ENCODE peak calls at places on chromosome 6, in eight cellular contexts. H is fibroblast of lung, K is heart left ventricle, N is left ventricle myocardium inferior, X is psoas muscle, F is aorta, Y is transverse colon, Z is stomach. U is an unnamed sample.

GRCh38 chr6:42742116-42742894 is 3.6 kb downstream of the TBCC start:
- DNase-seq in K (no peak), F (peak), H (peak), Z (no peak), N (no peak), X (no peak), Y (no peak), U (no peak)

GRCh38 chr6:4687989-4688947 is 87.9 kb upstream of the CDYL start:
- DNase-seq in X (peak), Z (no peak), K (no peak), H (peak), F (no peak), N (no peak), Y (no peak), U (no peak)

GRCh38 chr6:99189823-99190721 is 159.4 kb downstream of the FAXC start:
- DNase-seq in X (no peak), H (no peak), Z (no peak), F (no peak), K (no peak), Y (no peak), N (no peak), U (no peak)

GRCh38 chr6:151413372-151414145 is 22.2 kb upstream of the ZBTB2 start:
- DNase-seq in Y (no peak), X (no peak), K (no peak), Z (no peak), F (no peak), H (no peak), N (no peak), U (no peak)

GRCh38 chr6:158894192-158894591 is 75.0 kb upstream of the EZR start:
- DNase-seq in Z (no peak), F (no peak), N (no peak), X (no peak), Y (no peak), K (no peak), H (peak), U (no peak)

GRCh38 chr6:40882321-40882720 is 156.7 kb downstream of the UNC5CL start:
- DNase-seq in Z (no peak), F (no peak), N (no peak), K (no peak), Y (no peak), H (no peak), X (no peak), U (no peak)

GRCh38 chr6:33197431-33198048 is 2.9 kb downstream of the RXRB start:
- DNase-seq in H (peak), F (peak), N (no peak), X (no peak), Z (peak), Y (peak), K (peak), U (no peak)

GRCh38 chr6:136491674-136492235 is 58.5 kb downstream of the MAP7 start:
- DNase-seq in N (no peak), H (no peak), X (no peak), K (no peak), F (no peak), Z (no peak), Y (no peak), U (no peak)

GRCh38 chr6:72784071-72784470 is 162.2 kb downstream of the KCNQ5 start:
- DNase-seq in N (no peak), Z (no peak), K (no peak), H (peak), X (no peak), F (no peak), Y (no peak), U (no peak)

GRCh38 chr6:82331031-82331773 is 32.4 kb upstream of the TPBG start:
- DNase-seq in H (peak), N (no peak), F (no peak), X (no peak), K (no peak), Y (no peak), Z (no peak), U (no peak)

GRCh38 chr6:137926207-137926731 is 59.2 kb downstream of the TNFAIP3 start:
- DNase-seq in K (no peak), N (no peak), Z (no peak), X (peak), F (peak), H (peak), Y (no peak), U (no peak)

GRCh38 chr6:43505718-43506117 is 4.4 kb downstream of the LRRC73 start:
- DNase-seq in Z (no peak), H (no peak), X (no peak), Y (no peak), F (no peak), K (no peak), N (no peak), U (no peak)

GRCh38 chr6:101666256-101666655 is 272.7 kb downstream of the GRIK2 start:
- DNase-seq in H (peak), X (no peak), F (no peak), K (no peak), N (no peak), Z (peak), Y (no peak), U (no peak)

GRCh38 chr6:80674669-80675068 is 568.2 kb downstream of the BCKDHB start:
- DNase-seq in Y (no peak), Z (no peak), H (no peak), F (no peak), X (no peak), K (no peak), N (no peak), U (no peak)

GRCh38 chr6:135974416-135974815 is 122.9 kb downstream of the PDE7B start:
- DNase-seq in Y (no peak), H (no peak), K (no peak), X (no peak), Z (no peak), F (no peak), N (no peak), U (no peak)

GRCh38 chr6:168452685-168453377 is 11.8 kb downstream of the SMOC2 start:
- DNase-seq in N (peak), K (no peak), Z (peak), Y (no peak), F (peak), X (peak), H (no peak), U (no peak)

GRCh38 chr6:52325695-52326471 is 36.1 kb upstream of the PAQR8 start:
- DNase-seq in N (no peak), Z (no peak), X (no peak), Y (peak), K (no peak), F (no peak), H (no peak), U (no peak)

GRCh38 chr6:105692630-105693212 is 289.8 kb upstream of the PREP start:
- DNase-seq in K (no peak), Y (no peak), Z (no peak), N (no peak), X (no peak), H (no peak), F (no peak), U (no peak)

GRCh38 chr6:25122001-25122400 is 157.2 kb upstream of the CARMIL1 start:
- DNase-seq in N (peak), Y (no peak), K (peak), F (no peak), H (peak), Z (no peak), X (peak), U (peak)

GRCh38 chr6:137928286-137928685 is 61.2 kb downstream of the TNFAIP3 start:
- DNase-seq in K (no peak), X (no peak), H (no peak), Z (no peak), Y (no peak), N (no peak), F (no peak), U (no peak)

GRCh38 chr6:31877651-31878161 is 1.1 kb downstream of the SLC44A4 start:
- DNase-seq in Z (peak), N (no peak), F (no peak), H (no peak), X (no peak), K (no peak), Y (peak), U (no peak)

GRCh38 chr6:68726992-68727391 is 91.9 kb downstream of the ADGRB3 start:
- DNase-seq in Y (no peak), H (no peak), N (no peak), X (no peak), F (no peak), K (no peak), Z (no peak), U (no peak)

GRCh38 chr6:25485820-25486559 is 166.0 kb upstream of the SCGN start:
- DNase-seq in K (peak), X (peak), F (no peak), Z (peak), H (no peak), N (peak), Y (no peak), U (peak)

GRCh38 chr6:29730575-29731126 is 7.4 kb downstream of the HLA-F start:
- DNase-seq in Z (no peak), Y (no peak), F (no peak), H (no peak), K (no peak), N (no peak), X (no peak), U (no peak)

GRCh38 chr6:132072831-132073230 is 121.7 kb upstream of the CCN2 start:
- DNase-seq in X (no peak), K (no peak), H (no peak), N (no peak), F (no peak), Y (no peak), Z (no peak), U (no peak)

GRCh38 chr6:37059344-37060194 is 54.1 kb downstream of the FGD2 start:
- DNase-seq in X (peak), N (peak), F (peak), K (peak), H (peak), Y (peak), Z (peak), U (peak)

GRCh38 chr6:64064919-64065318 is 429.3 kb downstream of the PHF3 start:
- DNase-seq in K (no peak), Z (no peak), Y (no peak), F (no peak), X (no peak), H (no peak), N (no peak), U (no peak)

GRCh38 chr6:43838276-43839036 is 68.4 kb downstream of the VEGFA start:
- DNase-seq in F (no peak), K (peak), N (peak), H (peak), Y (peak), Z (peak), X (peak), U (no peak)

GRCh38 chr6:160926281-160927276 is 65.0 kb upstream of the MAP3K4 start:
- DNase-seq in F (no peak), H (no peak), Z (no peak), Y (no peak), N (no peak), X (no peak), K (no peak), U (no peak)

GRCh38 chr6:39812853-39813533 is 20.8 kb downstream of the DAAM2 start:
- DNase-seq in Z (no peak), F (no peak), Y (no peak), X (peak), H (peak), N (no peak), K (no peak), U (peak)

GRCh38 chr6:47168176-47168575 is 126.0 kb upstream of the ADGRF1 start:
- DNase-seq in H (peak), Y (peak), Z (peak), X (peak), F (no peak), K (peak), N (peak), U (peak)

DNA sequence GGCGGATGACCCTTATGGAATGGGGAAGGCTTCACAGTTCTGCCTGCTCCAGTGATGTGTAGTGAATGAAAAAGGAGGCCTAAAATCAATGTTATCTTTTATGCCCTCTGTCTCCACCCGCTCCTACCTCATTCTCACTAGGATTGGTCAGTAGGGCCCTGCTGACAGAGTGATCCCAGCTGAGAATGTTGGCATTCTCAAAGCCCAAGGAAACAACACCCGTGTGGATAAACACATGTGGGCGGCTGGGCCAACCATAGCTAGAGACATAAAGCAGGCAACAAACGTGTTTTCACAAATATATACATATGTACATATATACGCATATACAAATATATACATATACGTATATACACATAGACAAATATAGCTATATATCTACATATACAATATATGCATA is 4.5 kb downstream of the RIPK1 start:
- DNase-seq in H (no peak), Y (no peak), F (no peak), N (no peak), Z (no peak), K (no peak), X (no peak), U (no peak)
- H3K27ac ChIP-seq in H (no peak), Y (no peak), F (no peak), N (no peak), Z (no peak), K (no peak), X (no peak), U (no peak)

DNA sequence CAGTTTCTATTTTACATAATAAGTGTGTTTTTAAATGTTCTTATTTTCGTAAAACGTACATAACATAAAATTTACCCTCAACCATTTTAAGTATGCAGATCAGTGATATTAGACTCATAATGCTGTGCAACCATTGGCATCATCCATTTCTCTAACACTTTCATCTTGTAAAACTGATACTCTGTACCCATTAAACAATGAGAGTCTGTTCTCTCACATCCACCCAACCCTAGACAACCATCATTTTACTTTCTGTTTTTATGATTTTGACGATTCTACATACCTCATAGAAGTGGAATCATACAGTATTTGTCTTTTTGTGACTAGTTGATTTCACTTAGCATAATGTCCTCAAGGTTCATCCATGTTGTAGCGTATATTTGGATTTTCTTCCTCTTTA is 140.4 kb downstream of the TINAG start:
- DNase-seq in K (no peak), H (no peak), Z (no peak), N (no peak), Y (no peak), X (no peak), F (no peak), U (no peak)
- H3K27ac ChIP-seq in K (no peak), H (no peak), Z (no peak), N (no peak), Y (no peak), X (no peak), F (no peak), U (no peak)

GRCh38 chr6:11434565-11435326 is 102.8 kb upstream of the TMEM170B start:
- DNase-seq in K (no peak), H (peak), Y (peak), F (no peak), X (no peak), N (no peak), Z (peak), U (no peak)

GRCh38 chr6:11439908-11440307 is 97.6 kb upstream of the TMEM170B start:
- DNase-seq in F (no peak), N (no peak), X (no peak), H (no peak), Y (no peak), K (no peak), Z (no peak), U (no peak)

GRCh38 chr6:11436508-11437096 is 100.9 kb upstream of the TMEM170B start:
- DNase-seq in Y (no peak), N (no peak), F (no peak), K (no peak), X (no peak), H (no peak), Z (no peak), U (no peak)

GRCh38 chr6:11439017-11439420 is 98.5 kb upstream of the TMEM170B start:
- DNase-seq in N (no peak), H (no peak), F (no peak), Y (no peak), Z (no peak), K (no peak), X (no peak), U (no peak)

DNA sequence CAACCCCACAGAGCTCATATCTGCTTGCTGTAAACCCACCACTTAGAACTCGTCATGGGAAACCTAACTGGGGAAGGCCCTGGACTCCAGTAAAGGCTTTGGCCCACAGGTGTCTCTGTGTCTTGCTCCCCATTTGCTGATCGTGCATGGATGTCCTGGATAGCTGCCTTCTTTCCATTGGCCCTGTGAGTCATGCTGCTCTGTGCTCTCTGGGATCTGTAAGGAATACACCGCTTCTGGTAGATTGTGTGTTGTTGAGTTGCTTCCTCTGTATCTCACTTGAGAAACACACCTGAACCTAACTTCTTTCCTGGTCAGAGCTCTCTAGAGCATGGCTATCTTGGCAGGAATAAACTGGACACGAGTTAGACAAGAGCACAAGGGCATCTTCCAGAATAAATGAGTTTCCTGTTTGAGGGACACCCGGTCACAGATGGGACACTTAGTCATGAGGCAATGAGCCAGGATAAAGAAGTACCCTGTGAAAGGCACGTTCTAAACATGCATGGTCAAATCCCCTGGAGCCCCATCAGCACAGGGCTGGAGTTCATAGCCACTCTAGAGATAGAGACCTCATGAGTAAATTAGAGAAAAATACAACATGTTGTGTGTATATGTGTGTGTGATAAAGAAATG is 99.6 kb upstream of the TMEM170B start:
- DNase-seq in Z (no peak), Y (no peak), H (peak), K (no peak), N (no peak), X (no peak), F (no peak), U (no peak)
- H3K27ac ChIP-seq in Z (no peak), Y (no peak), H (no peak), K (peak), N (peak), X (peak), F (no peak), U (no peak)

GRCh38 chr6:149015877-149016525 is 269.2 kb downstream of the UST start:
- DNase-seq in K (no peak), H (peak), X (no peak), N (no peak), Y (no peak), F (no peak), Z (no peak), U (no peak)
- H3K27ac ChIP-seq in K (no peak), H (peak), X (no peak), N (no peak), Y (no peak), F (no peak), Z (no peak), U (no peak)

GRCh38 chr6:53825514-53826321 is 30.9 kb downstream of the LRRC1 start:
- DNase-seq in K (no peak), X (no peak), F (no peak), Z (no peak), Y (no peak), N (no peak), H (no peak), U (no peak)

GRCh38 chr6:53828971-53829697 is 34.3 kb downstream of the LRRC1 start:
- DNase-seq in Y (no peak), N (no peak), K (no peak), X (no peak), H (no peak), F (no peak), Z (no peak), U (no peak)

GRCh38 chr6:53828215-53828614 is 33.4 kb downstream of the LRRC1 start:
- DNase-seq in X (no peak), Y (no peak), N (no peak), K (no peak), H (no peak), Z (no peak), F (no peak), U (no peak)

GRCh38 chr6:53829698-53830221 is 35.0 kb downstream of the LRRC1 start:
- DNase-seq in X (no peak), Y (peak), Z (no peak), N (no peak), H (no peak), F (no peak), K (no peak), U (no peak)

GRCh38 chr6:53827485-53827884 is 32.7 kb downstream of the LRRC1 start:
- DNase-seq in N (no peak), Z (no peak), H (no peak), X (no peak), K (no peak), F (no peak), Y (peak), U (no peak)
- H3K27ac ChIP-seq in N (no peak), Z (peak), H (no peak), X (no peak), K (no peak), F (no peak), Y (peak), U (no peak)

DNA sequence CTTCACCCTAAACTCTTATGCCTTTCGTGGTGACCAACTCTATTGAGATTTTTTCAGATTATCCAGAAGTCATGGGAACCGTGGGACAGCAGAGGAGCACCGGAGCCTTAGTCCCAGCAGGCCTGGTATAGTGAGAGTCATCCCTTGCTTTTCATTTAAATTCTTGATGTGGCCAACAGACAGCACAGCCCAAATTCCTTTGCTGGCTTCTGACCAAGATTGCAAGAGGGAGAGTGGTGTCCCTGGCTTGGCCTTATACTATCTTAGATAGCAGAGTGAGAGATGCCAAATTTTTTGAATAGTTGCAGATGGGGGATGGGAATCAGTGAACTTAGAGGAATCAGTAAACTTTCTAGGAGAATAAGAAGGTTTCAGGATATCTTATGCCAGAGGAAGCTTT is 7.8 kb downstream of the STX11 start:
- DNase-seq in Y (no peak), F (no peak), H (peak), X (peak), Z (no peak), N (peak), K (peak), U (peak)
- H3K27ac ChIP-seq in Y (no peak), F (no peak), H (no peak), X (no peak), Z (no peak), N (peak), K (peak), U (no peak)